ENCODE peak calls at places on chromosomes 5 and 9, in four cellular contexts. J is neuronal stem cell, K is H9, B is PC-3. I is an unnamed sample.

GRCh38 chr5:81854485-81854884 is 103.6 kb upstream of the SSBP2 start:
- DNase-seq in J (no peak), K (no peak), B (no peak), I (no peak)

GRCh38 chr5:37735649-37736347 is 104.0 kb downstream of the GDNF start:
- DNase-seq in J (no peak), K (no peak), B (no peak), I (no peak)

GRCh38 chr5:675876-676698 is 17.1 kb downstream of the TPPP start:
- DNase-seq in J (no peak), K (peak; percentile 25), B (no peak), I (no peak)

GRCh38 chr5:72511371-72512178 is 4.4 kb upstream of the ZNF366 start:
- DNase-seq in J (no peak), K (no peak), B (peak; percentile 94), I (peak; percentile 66)

GRCh38 chr5:105042623-105043022 is 1480.0 kb upstream of the NUDT12 start:
- DNase-seq in J (no peak), K (no peak), B (no peak), I (no peak)

GRCh38 chr9:87147803-87148202 is 200.5 kb upstream of the GAS1 start:
- DNase-seq in J (no peak), K (no peak), B (no peak), I (no peak)

GRCh38 chr9:89978185-89978584 is 373.4 kb downstream of the GADD45G start:
- DNase-seq in J (no peak), K (peak; percentile 53), B (peak; percentile 6), I (no peak)

GRCh38 chr5:95773325-95774059 is 42.4 kb downstream of the RHOBTB3 start:
- DNase-seq in J (no peak), K (no peak), B (peak; percentile 68), I (no peak)

GRCh38 chr9:86604741-86605140 is 250.5 kb upstream of the TUT7 start:
- DNase-seq in J (no peak), K (no peak), B (no peak), I (no peak)

GRCh38 chr9:123169926-123170325 is 98.5 kb downstream of the STRBP start:
- DNase-seq in J (no peak), K (no peak), B (no peak), I (no peak)

GRCh38 chr5:145189786-145190185 is 645.4 kb downstream of the PRELID2 start:
- DNase-seq in J (no peak), K (no peak), B (no peak), I (no peak)

GRCh38 chr5:16149621-16150020 is 30.0 kb downstream of the MARCHF11 start:
- DNase-seq in J (no peak), K (no peak), B (no peak), I (no peak)

GRCh38 chr5:21070871-21071270 is 1082.9 kb upstream of the CDH18 start:
- DNase-seq in J (no peak), K (no peak), B (no peak), I (no peak)

GRCh38 chr5:10320793-10321192 is 13.1 kb upstream of the CMBL start:
- DNase-seq in J (no peak), K (no peak), B (no peak), I (no peak)

GRCh38 chr9:92184041-92184564 is 68.9 kb upstream of the SPTLC1 start:
- DNase-seq in J (no peak), K (no peak), B (no peak), I (no peak)

GRCh38 chr5:1212881-1213280 is 11.5 kb downstream of the SLC6A19 start:
- DNase-seq in J (no peak), K (no peak), B (no peak), I (no peak)

GRCh38 chr9:15743512-15743911 is 190.7 kb downstream of the CCDC171 start:
- DNase-seq in J (no peak), K (no peak), B (no peak), I (no peak)

GRCh38 chr9:95764920-95765319 is 110.6 kb upstream of the ERCC6L2 start:
- DNase-seq in J (no peak), K (no peak), B (no peak), I (no peak)

GRCh38 chr9:73200694-73201432 is 49.2 kb downstream of the ANXA1 start:
- DNase-seq in J (peak; percentile 9), K (no peak), B (peak; percentile 68), I (no peak)

GRCh38 chr9:25374281-25374680 is 304.0 kb downstream of the TUSC1 start:
- DNase-seq in J (no peak), K (no peak), B (no peak), I (no peak)

GRCh38 chr5:151740336-151740942 is 18.0 kb downstream of the ATOX1 start:
- DNase-seq in J (peak; percentile 58), K (peak; percentile 76), B (peak; percentile 76), I (no peak)

GRCh38 chr5:149014634-149015033 is 48.2 kb downstream of the SH3TC2 start:
- DNase-seq in J (no peak), K (no peak), B (no peak), I (no peak)

GRCh38 chr9:113558632-113559502 is 95.3 kb downstream of the RGS3 start:
- DNase-seq in J (no peak), K (no peak), B (no peak), I (no peak)

GRCh38 chr5:129966071-129966470 is 61.8 kb downstream of the CHSY3 start:
- DNase-seq in J (no peak), K (no peak), B (no peak), I (no peak)

GRCh38 chr5:41087461-41087860 is 16.3 kb upstream of the MROH2B start:
- DNase-seq in J (no peak), K (no peak), B (peak; percentile 49), I (no peak)

GRCh38 chr5:112548246-112548982 is 129.3 kb upstream of the EPB41L4A start:
- DNase-seq in J (no peak), K (no peak), B (peak; percentile 54), I (no peak)

GRCh38 chr5:95822038-95822407 is 503 bp downstream of the GLRX start:
- DNase-seq in J (peak; percentile 32), K (peak; percentile 55), B (peak; percentile 26), I (no peak)

GRCh38 chr9:70420267-70421019 is 6.0 kb upstream of the KLF9 start:
- DNase-seq in J (peak; percentile 56), K (peak; percentile 87), B (peak; percentile 52), I (no peak)

GRCh38 chr9:70422371-70423043 is 8.1 kb upstream of the KLF9 start:
- DNase-seq in J (no peak), K (no peak), B (no peak), I (no peak)

GRCh38 chr9:70419546-70420266 is 5.2 kb upstream of the KLF9 start:
- DNase-seq in J (peak; percentile 58), K (peak; percentile 71), B (peak; percentile 80), I (no peak)

GRCh38 chr9:70421020-70421271 is 6.5 kb upstream of the KLF9 start:
- DNase-seq in J (no peak), K (no peak), B (no peak), I (no peak)

DNA sequence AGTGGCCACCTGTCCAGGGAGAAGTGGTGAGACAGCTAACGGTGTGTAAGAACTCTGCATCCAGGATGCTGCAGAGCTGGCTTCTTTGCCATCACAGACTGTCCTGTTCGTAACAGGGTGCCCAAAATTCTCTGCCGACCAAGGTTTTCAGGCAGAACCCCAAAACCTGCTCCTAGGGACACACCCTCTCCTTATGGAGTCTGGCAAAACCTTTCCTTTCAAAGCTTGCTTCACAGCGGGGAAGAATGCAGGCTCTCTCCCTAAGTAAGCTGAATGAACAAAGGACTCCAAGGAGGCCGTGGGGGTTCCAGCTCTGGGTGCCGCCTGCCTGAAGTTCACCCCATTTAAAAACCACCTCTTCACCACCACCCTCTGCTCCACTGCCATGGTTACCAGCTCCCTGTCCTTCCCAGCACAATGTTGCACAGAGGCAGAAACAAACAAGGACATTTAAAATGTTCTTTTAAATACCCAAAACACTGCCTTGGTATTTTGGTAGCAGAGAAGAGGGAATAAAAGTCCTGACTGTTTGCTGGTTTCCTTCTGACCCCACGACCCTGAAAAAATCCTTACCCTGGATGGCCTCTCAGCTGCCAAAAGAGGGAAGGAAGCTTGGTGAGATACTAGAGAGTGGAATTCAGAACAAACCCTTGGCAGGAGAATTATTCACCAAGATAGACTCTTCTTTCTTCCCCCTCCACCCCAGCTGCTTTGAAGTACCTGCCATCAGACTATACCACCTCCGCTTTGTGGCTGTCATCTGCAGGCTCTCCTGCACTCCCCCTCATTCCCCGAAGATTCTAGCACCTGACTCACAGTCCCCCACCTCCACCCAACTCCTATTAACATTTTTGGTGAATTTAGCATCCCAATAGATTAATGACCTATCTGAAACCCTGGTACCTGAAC is 7.1 kb upstream of the KLF9 start:
- DNase-seq in J (no peak), K (no peak), B (no peak), I (no peak)
- H3K9ac ChIP-seq in J (no peak overlapping the region), K (peak overlapping the region; percentile 35), B (peak overlapping the region; percentile 62), I (peak overlapping the region; percentile 91)

DNA sequence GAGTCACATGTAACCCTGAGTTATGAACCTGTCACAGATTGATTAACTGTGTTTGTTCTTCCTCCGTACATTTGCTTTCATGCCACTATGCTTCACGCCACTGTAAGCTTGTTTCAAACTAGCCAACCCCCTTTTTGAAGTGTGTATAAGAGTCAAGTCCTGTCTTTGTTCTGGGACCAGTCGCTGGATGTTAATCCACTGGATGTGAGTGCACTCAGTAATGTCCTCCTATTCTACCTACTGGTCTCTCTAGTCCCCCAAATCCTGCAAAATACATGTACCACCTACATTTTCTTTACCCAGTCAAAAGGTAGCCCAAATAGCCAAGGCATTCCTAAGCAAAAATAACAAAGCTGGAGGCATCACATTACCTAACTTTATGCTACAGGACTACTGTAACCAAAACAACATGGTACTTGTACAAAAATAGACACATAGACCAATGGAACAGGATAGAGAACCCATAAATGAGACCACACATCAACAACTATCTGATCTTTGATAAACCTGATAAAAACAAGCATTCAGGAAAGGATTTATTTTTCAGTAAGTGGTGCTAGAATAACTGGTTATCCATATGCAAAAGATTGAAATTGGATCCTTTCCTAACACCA is 1139.1 kb upstream of the SEMA6A start:
- DNase-seq in J (peak; percentile 21), K (peak; percentile 17), B (no peak), I (no peak)
- H3K9me3 ChIP-seq in J (no peaks in the 10 kb centered on the region), K (peaks cover 4% of the 10 kb centered on the region), B (peaks cover 9% of the 10 kb centered on the region), I (peaks cover 2% of the 10 kb centered on the region)

GRCh38 chr9:35517552-35518211 is 27.8 kb downstream of the RUSC2 start:
- DNase-seq in J (no peak), K (no peak), B (no peak), I (no peak)

GRCh38 chr9:35515766-35516165 is 25.9 kb downstream of the RUSC2 start:
- DNase-seq in J (no peak), K (no peak), B (no peak), I (no peak)

GRCh38 chr9:35517136-35517535 is 27.2 kb downstream of the RUSC2 start:
- DNase-seq in J (no peak), K (no peak), B (no peak), I (no peak)

GRCh38 chr9:35518212-35518917 is 28.5 kb downstream of the RUSC2 start:
- DNase-seq in J (peak; percentile 64), K (peak; percentile 82), B (peak; percentile 95), I (peak; percentile 92)

DNA sequence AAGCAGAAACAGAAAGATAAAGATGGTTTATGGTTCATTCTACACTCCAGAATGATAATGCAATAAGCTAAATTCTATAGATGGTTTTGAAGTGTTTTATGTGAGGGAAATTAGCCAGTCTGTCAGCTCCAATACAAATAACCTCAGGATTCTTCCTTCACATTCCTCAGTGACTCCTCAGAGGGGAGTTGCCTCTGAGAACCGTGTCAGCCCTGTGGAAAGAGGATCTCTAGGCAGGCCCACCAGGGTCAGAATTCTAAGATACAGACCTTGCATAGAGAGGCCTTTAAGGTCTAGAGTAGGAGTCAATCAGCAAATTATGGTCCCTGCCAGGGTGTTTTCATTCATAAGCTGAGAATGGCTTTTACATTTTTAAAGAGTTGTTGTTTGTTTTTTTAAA is 26.6 kb downstream of the RUSC2 start:
- DNase-seq in J (no peak), K (no peak), B (peak; percentile 81), I (no peak)
- H3K9ac ChIP-seq in J (no peak overlapping the region), K (no peak overlapping the region), B (no peak overlapping the region), I (peak overlapping the region; percentile 47)

GRCh38 chr5:159303286-159303685 is 27.0 kb downstream of the IL12B start:
- DNase-seq in J (no peak), K (no peak), B (no peak), I (no peak)

GRCh38 chr5:159304961-159305595 is 25.2 kb downstream of the IL12B start:
- DNase-seq in J (no peak), K (no peak), B (no peak), I (no peak)

GRCh38 chr5:159301351-159301911 is 28.9 kb downstream of the IL12B start:
- DNase-seq in J (no peak), K (no peak), B (no peak), I (no peak)
- H3K9me3 ChIP-seq in J (peaks cover 2% of the 10 kb centered on the region), K (peaks cover 5% of the 10 kb centered on the region), B (peaks cover 10% of the 10 kb centered on the region), I (no peaks in the 10 kb centered on the region)

I was measured in keratinocyte.